ENCODE peak calls at places on chromosome 22, in ten cellular contexts. X is suprapubic skin, I is heart left ventricle, M is A549, R is stomach, Y is IMR-90, P is tibial nerve, W is gastrocnemius medialis, B is body of pancreas, E is right lobe of liver. S is an unnamed sample. For H3K9me3, the result is how much of the 10 kb centered on the place peaks cover.

GRCh38 chr22:35697142-35697541 is 20.5 kb upstream of the APOL5 start:
- DNase-seq in I (no peak), Y (no peak), R (no peak), W (no peak), X (no peak), P (no peak), M (no peak), E (no peak), B (no peak), S (no peak)

GRCh38 chr22:31096637-31097274 is 10.6 kb downstream of the SELENOM start:
- DNase-seq in P (no peak), B (no peak), M (no peak), I (peak), Y (no peak), X (no peak), W (no peak), R (no peak), E (no peak), S (no peak)

GRCh38 chr22:21688706-21689381 is 23.0 kb downstream of the PPIL2 start:
- DNase-seq in B (no peak), W (no peak), R (no peak), Y (no peak), M (no peak), I (no peak), P (no peak), X (no peak), E (no peak), S (no peak)

GRCh38 chr22:30305906-30306628 is 16.8 kb upstream of the CASTOR1 start:
- DNase-seq in W (no peak), Y (no peak), M (no peak), E (no peak), P (no peak), B (no peak), X (no peak), R (no peak), I (no peak), S (no peak)

GRCh38 chr22:28817919-28818859 is 17.8 kb upstream of the XBP1 start:
- DNase-seq in M (no peak), I (no peak), Y (no peak), W (no peak), X (no peak), E (peak), P (no peak), B (peak), R (peak), S (no peak)

GRCh38 chr22:29887358-29887757 is 4.4 kb downstream of the MTMR3 start:
- DNase-seq in B (no peak), I (no peak), W (no peak), E (no peak), R (no peak), P (no peak), M (no peak), Y (no peak), X (no peak), S (no peak)

GRCh38 chr22:42202048-42202447 is 68.4 kb downstream of the TCF20 start:
- DNase-seq in E (no peak), X (no peak), M (no peak), I (no peak), R (no peak), B (no peak), P (no peak), W (no peak), Y (no peak), S (no peak)

GRCh38 chr22:22748297-22748743 is 103.9 kb downstream of the GGTLC2 start:
- DNase-seq in Y (peak), P (peak), B (peak), E (no peak), I (no peak), W (peak), M (peak), R (peak), X (no peak), S (peak)

GRCh38 chr22:41524283-41524682 is 20.0 kb downstream of the POLR3H start:
- DNase-seq in E (peak), B (peak), W (no peak), P (peak), R (peak), I (peak), Y (peak), M (no peak), X (no peak), S (peak)

GRCh38 chr22:30004101-30004500 is 76.2 kb upstream of the HORMAD2 start:
- DNase-seq in R (no peak), E (no peak), M (no peak), I (no peak), W (no peak), P (no peak), X (no peak), B (no peak), Y (peak), S (no peak)

GRCh38 chr22:44147821-44148574 is 32.7 kb upstream of the PARVG start:
- DNase-seq in P (no peak), W (no peak), X (no peak), R (no peak), I (no peak), Y (peak), B (no peak), M (no peak), E (no peak), S (no peak)

GRCh38 chr22:39601180-39601535 is 30.6 kb downstream of the CACNA1I start:
- DNase-seq in I (no peak), B (no peak), E (no peak), W (no peak), M (no peak), P (no peak), R (no peak), X (no peak), Y (no peak), S (no peak)

GRCh38 chr22:40224702-40225101 is 47.0 kb downstream of the TNRC6B start:
- DNase-seq in P (no peak), B (no peak), R (no peak), E (no peak), X (no peak), I (no peak), W (no peak), Y (peak), M (no peak), S (no peak)

GRCh38 chr22:48241658-48242057 is 1479.2 kb downstream of the TBC1D22A start:
- DNase-seq in X (no peak), R (peak), E (peak), P (no peak), B (no peak), I (no peak), W (no peak), M (no peak), Y (no peak), S (no peak)

GRCh38 chr22:27133951-27134664 is 476.7 kb downstream of the MIAT start:
- DNase-seq in P (no peak), I (no peak), B (no peak), M (peak), Y (peak), X (peak), R (peak), W (peak), E (no peak), S (no peak)

GRCh38 chr22:44286673-44287072 is 26.1 kb downstream of the SHISAL1 start:
- DNase-seq in I (no peak), E (no peak), P (no peak), B (no peak), X (no peak), R (no peak), Y (no peak), M (no peak), W (no peak), S (no peak)

GRCh38 chr22:27422442-27422841 is 379.1 kb downstream of the MN1 start:
- DNase-seq in X (no peak), B (no peak), E (no peak), R (no peak), P (no peak), Y (no peak), M (no peak), I (no peak), W (no peak), S (no peak)

GRCh38 chr22:47046411-47047065 is 284.1 kb downstream of the TBC1D22A start:
- DNase-seq in R (no peak), X (peak), P (no peak), M (no peak), B (peak), Y (no peak), W (no peak), I (no peak), E (peak), S (no peak)

GRCh38 chr22:29146771-29147170 is 58.9 kb upstream of the EMID1 start:
- DNase-seq in P (no peak), I (no peak), R (peak), B (no peak), X (peak), Y (no peak), M (no peak), E (no peak), W (peak), S (no peak)

GRCh38 chr22:42272431-42273004 is 2.1 kb upstream of the TCF20 start:
- DNase-seq in I (no peak), E (no peak), W (no peak), X (no peak), Y (no peak), B (peak), R (no peak), M (no peak), P (no peak), S (no peak)

GRCh38 chr22:24059121-24059520 is 48.0 kb downstream of the CABIN1 start:
- DNase-seq in I (no peak), W (peak), M (no peak), X (no peak), P (no peak), R (no peak), E (no peak), B (no peak), Y (peak), S (no peak)

GRCh38 chr22:24061124-24061684 is 50.1 kb downstream of the CABIN1 start:
- DNase-seq in P (no peak), Y (no peak), E (no peak), X (no peak), W (no peak), R (no peak), M (no peak), I (no peak), B (no peak), S (no peak)

GRCh38 chr22:24059793-24060192 is 48.7 kb downstream of the CABIN1 start:
- DNase-seq in W (no peak), B (no peak), R (no peak), X (no peak), E (no peak), P (no peak), M (no peak), Y (no peak), I (no peak), S (no peak)

GRCh38 chr22:24063361-24063760 is 52.3 kb downstream of the CABIN1 start:
- DNase-seq in M (no peak), P (no peak), I (no peak), R (no peak), W (no peak), X (no peak), E (no peak), Y (no peak), B (no peak), S (no peak)

DNA sequence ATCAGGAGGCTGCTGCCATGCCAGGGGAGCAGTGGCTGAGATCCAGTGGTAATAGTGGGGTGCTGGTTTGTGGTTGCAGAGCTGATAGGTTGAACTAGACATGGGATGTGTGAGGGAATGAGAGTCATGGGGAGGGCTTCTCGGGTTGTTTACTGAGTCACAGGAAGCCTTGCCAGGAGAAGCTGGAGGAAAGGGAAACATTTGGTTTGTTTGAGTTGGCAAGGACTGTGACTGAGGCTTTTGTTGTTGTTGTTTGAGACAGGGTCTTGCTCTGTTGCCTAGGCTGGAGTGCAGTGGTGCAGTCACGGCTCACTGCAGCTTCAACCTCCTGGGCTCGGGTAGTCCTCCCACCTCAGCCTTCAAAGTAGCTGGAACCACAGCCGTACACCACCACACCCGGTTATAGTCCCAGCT is 49.3 kb downstream of the CABIN1 start:
- DNase-seq in X (no peak), B (peak), E (no peak), R (peak), P (no peak), I (no peak), M (peak), Y (peak), W (no peak), S (no peak)
- TF ChIP-seq POLR2A in X (no peak), B (no peak), E (no peak), R (no peak), P (no peak), I (no peak), M (no peak), Y (no peak), W (no peak), S (no peak)

DNA sequence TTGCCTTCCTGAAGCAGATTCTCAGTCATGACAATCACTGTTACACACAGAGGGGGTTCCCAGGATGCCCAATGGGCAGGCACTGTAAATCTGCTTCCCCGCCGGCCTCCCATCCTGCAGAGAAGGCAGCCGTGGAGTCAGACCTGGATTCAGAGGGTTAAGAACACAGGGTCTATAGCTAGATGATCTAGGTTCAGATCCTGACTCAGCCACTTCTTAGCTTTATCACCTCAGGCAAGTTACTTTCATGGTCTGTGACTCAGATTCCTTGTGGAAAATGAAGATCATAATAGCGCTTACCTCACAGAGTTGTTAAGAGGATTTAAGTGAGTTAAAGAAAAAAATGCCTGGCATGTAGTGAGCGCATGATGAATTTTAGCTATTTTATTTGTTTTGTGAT is 95.9 kb downstream of the TIMP3 start:
- DNase-seq in P (no peak), E (no peak), X (no peak), B (no peak), M (no peak), R (no peak), I (no peak), W (no peak), Y (peak), S (no peak)
- H3K9me3 ChIP-seq in P (under half), E (under half), X (under half), B (under half), M (under half), R (under half), I (under half), W (under half), Y (under half), S (under half)

GRCh38 chr22:37624876-37625275 is 14.6 kb upstream of the SH3BP1 start:
- DNase-seq in M (no peak), R (no peak), W (no peak), Y (no peak), I (no peak), B (peak), X (no peak), P (no peak), E (no peak), S (no peak)
- TF ChIP-seq POLR2A in M (no peak), R (no peak), W (no peak), Y (no peak), I (no peak), B (no peak), X (no peak), P (no peak), E (no peak), S (no peak)

DNA sequence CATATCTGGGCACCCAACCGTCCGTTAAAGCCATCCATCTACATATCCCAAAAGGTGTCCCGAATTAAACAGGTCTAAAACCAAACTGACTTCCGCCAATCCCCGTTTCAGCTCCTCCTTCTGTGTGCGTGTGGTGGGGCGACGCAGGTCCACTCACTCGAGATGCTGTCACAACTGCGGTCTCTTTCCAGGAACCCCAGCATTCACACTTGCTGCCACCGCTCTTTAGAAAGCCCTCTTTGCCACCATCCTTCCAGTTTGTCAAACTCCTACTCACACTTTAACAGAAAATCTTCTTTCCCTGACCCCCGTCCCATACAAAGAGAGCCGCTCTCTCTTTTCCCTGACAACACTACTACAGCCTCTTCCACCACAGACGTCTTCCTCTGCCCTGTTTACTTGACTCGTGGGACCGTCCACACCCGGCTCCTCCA is 467 bp downstream of the ESS2 start:
- DNase-seq in M (no peak), W (no peak), P (no peak), E (no peak), X (no peak), B (no peak), I (no peak), R (no peak), Y (peak), S (no peak)
- H3K9me3 ChIP-seq in M (under half), W (under half), P (under half), E (under half), X (under half), B (under half), I (under half), R (under half), Y (under half), S (under half)

DNA sequence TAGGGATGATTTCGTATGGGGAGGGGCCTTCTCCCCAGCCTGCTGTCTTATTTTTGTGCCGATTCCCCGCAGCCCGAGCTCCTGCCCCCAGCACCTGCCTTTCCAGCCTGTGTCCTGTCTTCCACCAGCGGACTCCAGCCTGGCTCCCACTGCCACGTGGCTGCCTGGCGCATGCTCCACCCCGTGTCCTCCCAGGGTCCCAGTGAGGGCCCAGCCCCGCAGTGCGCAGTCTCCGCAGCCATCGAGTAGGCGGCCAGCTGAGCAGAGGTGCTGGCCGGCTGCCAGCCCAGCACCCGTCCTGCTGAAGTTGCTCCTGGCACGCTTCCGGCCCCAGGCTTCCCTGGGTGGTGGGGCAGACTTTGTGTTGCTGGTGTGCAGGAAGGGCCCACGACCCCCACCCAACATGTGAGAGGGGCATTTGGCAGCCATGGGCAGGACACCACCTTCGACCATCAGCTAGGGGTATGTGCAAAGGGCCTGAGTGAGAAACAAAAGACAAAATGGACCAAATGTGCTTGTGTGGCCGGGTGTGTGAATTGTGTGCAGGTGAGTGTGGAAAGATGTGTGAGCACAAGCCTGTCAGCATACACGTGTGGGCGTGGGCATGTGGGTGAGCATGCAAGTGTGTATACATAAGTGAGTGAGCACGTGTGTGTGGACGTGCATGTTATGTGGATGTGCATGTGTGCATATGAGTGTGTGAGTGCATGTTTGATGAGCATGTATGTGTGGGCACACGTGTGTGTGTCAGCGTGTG is 55.9 kb downstream of the RTN4R start:
- DNase-seq in E (peak), Y (peak), R (peak), M (no peak), I (peak), B (peak), X (no peak), W (peak), P (peak), S (peak)
- TF ChIP-seq POLR2A in E (peak), Y (no peak), R (no peak), M (no peak), I (no peak), B (peak), X (no peak), W (no peak), P (no peak), S (no peak)

GRCh38 chr22:20438066-20438677 is 547 bp upstream of the SCARF2 start:
- DNase-seq in P (no peak), R (no peak), I (no peak), Y (peak), W (no peak), M (no peak), E (peak), X (peak), B (no peak), S (peak)

GRCh38 chr22:20435436-20436308 is 2.0 kb downstream of the SCARF2 start:
- DNase-seq in W (no peak), I (no peak), R (no peak), X (peak), E (no peak), M (no peak), Y (no peak), P (no peak), B (no peak), S (no peak)

GRCh38 chr22:20436309-20437252 is 1.0 kb downstream of the SCARF2 start:
- DNase-seq in X (peak), R (no peak), W (no peak), E (peak), B (no peak), P (no peak), M (no peak), Y (peak), I (no peak), S (peak)

GRCh38 chr22:20438678-20439492 is 1.3 kb upstream of the SCARF2 start:
- DNase-seq in W (no peak), I (no peak), P (no peak), R (no peak), Y (no peak), M (peak), B (no peak), X (peak), E (peak), S (no peak)

GRCh38 chr22:20437253-20438065 is at the start of gene SCARF2:
- DNase-seq in E (peak), X (peak), M (no peak), P (no peak), B (peak), Y (peak), I (peak), R (no peak), W (no peak), S (peak)
- H3K9me3 ChIP-seq in E (under half), X (under half), M (under half), P (under half), B (under half), Y (under half), I (under half), R (under half), W (under half), S (under half)

DNA sequence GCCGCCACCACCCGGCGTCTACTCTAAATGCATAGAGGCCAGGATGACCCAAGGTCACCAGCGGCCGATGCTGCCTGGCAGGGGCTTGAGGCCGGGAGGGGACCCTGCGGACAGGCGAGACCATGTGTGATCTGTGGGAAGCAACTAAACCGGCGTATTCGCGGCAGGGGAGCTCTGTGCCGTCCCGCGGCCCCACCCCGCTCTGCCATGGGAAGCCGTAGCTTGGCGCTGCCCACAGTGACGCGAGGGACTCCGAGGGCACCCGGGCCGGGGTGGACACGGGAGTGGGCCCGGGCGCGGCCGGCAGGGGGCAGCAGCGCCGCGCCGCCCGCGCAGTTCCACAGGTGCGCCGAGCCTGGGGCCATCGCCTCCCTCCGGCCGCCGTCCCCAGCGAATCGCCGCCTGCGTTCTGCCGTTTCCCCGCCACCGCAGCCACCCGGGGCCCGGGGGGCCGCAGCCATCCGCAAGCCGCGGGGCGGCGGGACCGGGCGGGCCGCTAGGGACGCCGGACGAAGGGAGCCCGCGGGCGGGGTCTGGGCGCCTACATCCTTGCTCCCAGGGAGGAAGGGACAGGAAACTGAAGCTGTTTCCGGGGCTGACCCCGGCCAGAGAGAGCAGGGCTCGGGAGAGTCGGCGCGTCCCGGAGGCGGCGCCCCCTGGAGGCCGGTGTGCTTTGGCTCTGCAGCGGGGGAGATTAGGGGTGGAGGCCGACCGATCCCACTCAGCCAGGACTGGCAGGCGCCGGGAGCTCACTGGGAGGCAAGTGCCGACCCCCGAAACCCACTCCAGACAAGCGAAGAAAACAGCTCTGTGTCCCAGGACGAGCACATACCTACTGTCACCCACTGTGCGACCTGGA is 12.5 kb upstream of the HDHD5 start:
- DNase-seq in X (peak), E (peak), R (peak), Y (peak), B (peak), W (peak), P (peak), M (peak), I (peak), S (peak)
- TF ChIP-seq POLR2A in X (no peak), E (peak), R (no peak), Y (no peak), B (peak), W (peak), P (peak), M (peak), I (peak), S (peak)

S was measured in ovary.